ENCODE peak calls at places on chromosomes 3 and 15, in four cellular contexts. J is transverse colon, P is heart right ventricle, K is K562. S is an unnamed sample.

GRCh38 chr3:18779704-18780103 is 354.6 kb upstream of the SATB1 start:
- DNase-seq in P (no peak), J (no peak), K (no peak), S (no peak)

GRCh38 chr3:127712881-127713771 is 40.4 kb downstream of the ABTB1 start:
- DNase-seq in J (no peak), P (no peak), K (no peak), S (no peak)

GRCh38 chr3:102492300-102492699 is 57.5 kb downstream of the ZPLD1 start:
- DNase-seq in P (no peak), J (no peak), K (no peak), S (no peak)

GRCh38 chr15:38085931-38086562 is 151.6 kb downstream of the TMCO5A start:
- DNase-seq in J (no peak), P (no peak), K (no peak), S (no peak)

GRCh38 chr3:106765342-106765741 is 611.9 kb upstream of the CCDC54 start:
- DNase-seq in K (no peak), J (no peak), P (no peak), S (no peak)

GRCh38 chr3:48716508-48716981 is 476 bp downstream of the IP6K2 start:
- DNase-seq in K (peak; percentile 27), J (peak; percentile 35), P (peak; percentile 12), S (no peak)

GRCh38 chr15:79853492-79854328 is 43.1 kb downstream of the MTHFS start:
- DNase-seq in K (peak; percentile 85), J (peak; percentile 60), P (peak; percentile 48), S (peak; percentile 54)

GRCh38 chr3:162295323-162295983 is 798.8 kb downstream of the OTOL1 start:
- DNase-seq in P (no peak), K (no peak), J (no peak), S (no peak)

GRCh38 chr15:39124155-39124924 is 456.5 kb upstream of the THBS1 start:
- DNase-seq in P (no peak), K (no peak), J (no peak), S (no peak)

GRCh38 chr3:115321396-115321795 is 174.3 kb upstream of the ZBTB20 start:
- DNase-seq in P (no peak), J (no peak), K (no peak), S (no peak)

GRCh38 chr3:115071611-115072010 is 75.5 kb downstream of the ZBTB20 start:
- DNase-seq in P (no peak), J (no peak), K (no peak), S (no peak)

GRCh38 chr15:74396445-74397238 is 29.2 kb upstream of the CYP11A1 start:
- DNase-seq in P (no peak), J (peak; percentile 46), K (no peak), S (no peak)

GRCh38 chr3:177284383-177284881 is 87.2 kb upstream of the TBL1XR1 start:
- DNase-seq in J (peak; percentile 59), P (peak; percentile 20), K (peak; percentile 72), S (peak; percentile 59)

GRCh38 chr3:151432624-151433372 is 28.1 kb downstream of the IGSF10 start:
- DNase-seq in P (no peak), J (no peak), K (no peak), S (no peak)

GRCh38 chr3:101677436-101678286 is 729 bp upstream of the ZBTB11 start:
- DNase-seq in J (no peak), K (no peak), P (no peak), S (no peak)

GRCh38 chr3:154148541-154148940 is 27.4 kb downstream of the ARHGEF26 start:
- DNase-seq in J (no peak), K (no peak), P (no peak), S (no peak)

GRCh38 chr3:141311496-141312358 is 56.6 kb upstream of the ZBTB38 start:
- DNase-seq in K (peak; percentile 95), J (peak; percentile 100), P (peak; percentile 99), S (peak; percentile 100)

GRCh38 chr3:47646362-47646761 is 67.7 kb upstream of the CSPG5 start:
- DNase-seq in P (no peak), K (no peak), J (no peak), S (no peak)

GRCh38 chr15:75720787-75721461 is 8.3 kb upstream of the CSPG4 start:
- DNase-seq in J (peak; percentile 88), K (peak; percentile 60), P (no peak), S (peak; percentile 89)

GRCh38 chr15:78018968-78019644 is 58.4 kb downstream of the TBC1D2B start:
- DNase-seq in J (no peak), P (no peak), K (no peak), S (no peak)

GRCh38 chr3:38382506-38383080 is 36.0 kb downstream of the XYLB start:
- DNase-seq in K (no peak), P (no peak), J (no peak), S (no peak)

GRCh38 chr3:119672791-119673190 is 4.4 kb downstream of the COX17 start:
- DNase-seq in K (no peak), P (no peak), J (no peak), S (no peak)

GRCh38 chr15:38320181-38320580 is 67.5 kb downstream of the SPRED1 start:
- DNase-seq in J (no peak), P (no peak), K (no peak), S (no peak)

GRCh38 chr3:58434170-58434507 is 507 bp upstream of the PDHB start:
- DNase-seq in J (no peak), K (no peak), P (no peak), S (no peak)

GRCh38 chr3:99872633-99873254 is 55.1 kb downstream of the CMSS1 start:
- DNase-seq in K (no peak), J (no peak), P (no peak), S (no peak)

GRCh38 chr3:151644005-151644685 is 89.6 kb upstream of the AADACL2 start:
- DNase-seq in P (no peak), K (no peak), J (no peak), S (no peak)

GRCh38 chr3:157159037-157159761 is 748 bp downstream of the CCNL1 start:
- DNase-seq in J (peak; percentile 79), P (peak; percentile 62), K (no peak), S (peak; percentile 65)

DNA sequence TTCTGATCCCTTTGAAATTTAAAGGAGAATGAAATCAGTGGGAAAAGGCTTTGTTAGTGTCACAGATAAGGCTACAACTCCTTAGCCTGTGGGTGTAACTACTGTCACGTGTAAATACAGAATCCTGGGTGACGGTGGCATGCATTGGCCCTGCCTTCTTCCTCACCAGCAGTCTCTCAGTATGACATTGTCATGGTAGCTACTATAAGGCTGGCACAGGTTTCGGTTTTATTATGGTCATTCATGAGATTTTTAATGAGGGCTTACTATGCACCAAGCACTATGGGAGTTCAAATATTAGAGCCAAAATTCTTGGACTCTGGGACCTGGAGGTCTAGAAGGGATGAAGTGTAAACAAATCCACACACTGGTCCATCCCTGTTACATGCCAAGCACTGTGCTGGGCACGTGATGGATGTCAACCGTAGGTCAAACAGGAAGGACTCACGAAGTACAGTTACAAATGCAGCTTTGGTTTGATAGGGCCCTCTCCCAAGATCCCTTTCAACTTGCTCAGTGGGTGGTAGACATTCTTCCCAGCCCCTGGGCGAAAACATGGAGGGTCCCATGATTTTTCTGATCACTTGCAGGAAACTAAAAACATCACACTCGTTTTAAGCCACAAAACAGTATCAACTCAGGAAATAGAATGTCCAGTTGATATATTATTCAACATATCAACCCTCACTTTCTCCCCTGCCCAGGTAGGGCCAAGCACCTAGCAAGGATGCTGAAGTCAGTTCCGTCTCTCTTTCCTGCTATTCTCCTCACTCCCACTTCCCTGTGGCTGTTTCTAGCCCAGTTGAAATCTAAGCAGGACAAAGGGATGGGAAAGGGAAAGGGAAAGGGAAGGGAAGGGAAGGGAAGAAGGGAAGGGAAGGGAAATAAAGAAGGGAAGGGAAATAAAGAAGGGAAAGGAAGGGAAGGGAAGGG is 25.3 kb downstream of the BFSP2 start:
- DNase-seq in K (no peak), P (no peak), J (no peak), S (no peak)
- H3K27ac ChIP-seq in K (no peak overlapping the region), P (no peak overlapping the region), J (no peak overlapping the region), S (no peak overlapping the region)

GRCh38 chr15:98883504-98883903 is 124.1 kb downstream of the PGPEP1L start:
- DNase-seq in K (no peak), J (no peak), P (no peak), S (no peak)
- H3K4me1 ChIP-seq in K (no peaks in the 10 kb centered on the region), J (peaks cover 6% of the 10 kb centered on the region), P (peaks cover 38% of the 10 kb centered on the region), S (no peaks in the 10 kb centered on the region)

GRCh38 chr15:63905558-63906265 is 72.0 kb upstream of the HERC1 start:
- DNase-seq in P (no peak), J (no peak), K (no peak), S (no peak)
- H3K27ac ChIP-seq in P (peak overlapping the region; percentile 35), J (peak overlapping the region; percentile 25), K (peak overlapping the region; percentile 31), S (no peak overlapping the region)

GRCh38 chr15:72207576-72208085 is 10.0 kb upstream of the GRAMD2A start:
- DNase-seq in P (no peak), K (no peak), J (no peak), S (no peak)

GRCh38 chr15:72203507-72203837 is 5.9 kb upstream of the GRAMD2A start:
- DNase-seq in K (no peak), J (no peak), P (peak; percentile 84), S (no peak)

GRCh38 chr15:72205273-72205672 is 7.7 kb upstream of the GRAMD2A start:
- DNase-seq in J (no peak), P (no peak), K (no peak), S (no peak)

GRCh38 chr15:72205896-72206676 is 8.5 kb upstream of the GRAMD2A start:
- DNase-seq in K (no peak), J (no peak), P (no peak), S (no peak)

GRCh38 chr15:72206677-72207000 is 9.1 kb upstream of the GRAMD2A start:
- DNase-seq in P (no peak), J (no peak), K (no peak), S (no peak)
- H3K4me1 ChIP-seq in P (peaks cover 24% of the 10 kb centered on the region), J (no peaks in the 10 kb centered on the region), K (peaks cover 3% of the 10 kb centered on the region), S (no peaks in the 10 kb centered on the region)

GRCh38 chr3:196792771-196793170 is 53.1 kb downstream of the PAK2 start:
- DNase-seq in J (no peak), K (no peak), P (no peak), S (no peak)

GRCh38 chr3:196793224-196793623 is 53.6 kb downstream of the PAK2 start:
- DNase-seq in J (no peak), P (no peak), K (no peak), S (no peak)

GRCh38 chr3:196789773-196790419 is 50.2 kb downstream of the PAK2 start:
- DNase-seq in J (no peak), P (no peak), K (no peak), S (no peak)

GRCh38 chr3:196790636-196791035 is 51.0 kb downstream of the PAK2 start:
- DNase-seq in J (no peak), K (no peak), P (no peak), S (no peak)

GRCh38 chr3:196788509-196788908 is 48.9 kb downstream of the PAK2 start:
- DNase-seq in K (no peak), P (no peak), J (no peak), S (no peak)
- H3K27ac ChIP-seq in K (no peak overlapping the region), P (no peak overlapping the region), J (no peak overlapping the region), S (no peak overlapping the region)